ENCODE peak calls at places on chromosomes 6 and 20, in ten cellular contexts. K, W, H, C, Z, E, X, A, O and L are unnamed samples.

GRCh38 chr6:53309059-53309896 is 39.5 kb downstream of the ELOVL5 start:
- DNase-seq in K (no peak), W (no peak), H (peak; percentile 55), C (peak; percentile 50), Z (peak; percentile 52), E (no peak), X (no peak), A (no peak), O (peak; percentile 29), L (no peak)

GRCh38 chr20:62365814-62366369 is 1.2 kb downstream of the LAMA5 start:
- DNase-seq in K (no peak), W (no peak), H (peak; percentile 28), C (no peak), Z (peak; percentile 74), E (peak; percentile 80), X (no peak), A (peak; percentile 67), O (no peak), L (no peak)

GRCh38 chr20:60053125-60053812 is 95.0 kb downstream of the CDH26 start:
- DNase-seq in K (no peak), W (peak; percentile 64), H (no peak), C (no peak), Z (no peak), E (no peak), X (no peak), A (no peak), O (no peak), L (no peak)

GRCh38 chr6:124200661-124201060 is 397.0 kb downstream of the NKAIN2 start:
- DNase-seq in K (no peak), W (no peak), H (no peak), C (no peak), Z (no peak), E (no peak), X (no peak), A (no peak), O (no peak), L (no peak)

GRCh38 chr6:111709615-111710398 is 104.1 kb upstream of the TRAF3IP2 start:
- DNase-seq in K (peak; percentile 57), W (peak; percentile 47), H (peak; percentile 64), C (peak; percentile 78), Z (peak; percentile 86), E (peak; percentile 88), X (peak; percentile 39), A (peak; percentile 82), O (peak; percentile 84), L (no peak)

GRCh38 chr6:106253194-106253593 is 72.4 kb downstream of the ATG5 start:
- DNase-seq in K (no peak), W (no peak), H (no peak), C (no peak), Z (no peak), E (no peak), X (no peak), A (no peak), O (peak; percentile 27), L (no peak)

GRCh38 chr6:167091149-167092107 is 31.5 kb upstream of the CCR6 start:
- DNase-seq in K (no peak), W (no peak), H (no peak), C (peak; percentile 25), Z (no peak), E (no peak), X (no peak), A (no peak), O (no peak), L (no peak)

GRCh38 chr6:35973670-35974222 is 50.7 kb downstream of the SLC26A8 start:
- DNase-seq in K (no peak), W (no peak), H (peak; percentile 41), C (no peak), Z (peak; percentile 72), E (no peak), X (peak; percentile 37), A (no peak), O (no peak), L (no peak)

GRCh38 chr6:157466340-157466643 is 85.3 kb downstream of the ZDHHC14 start:
- DNase-seq in K (no peak), W (no peak), H (no peak), C (no peak), Z (no peak), E (no peak), X (no peak), A (no peak), O (no peak), L (no peak)

GRCh38 chr6:76814496-76815458 is 648.5 kb downstream of the HTR1B start:
- DNase-seq in K (no peak), W (no peak), H (no peak), C (no peak), Z (no peak), E (no peak), X (no peak), A (no peak), O (no peak), L (no peak)

GRCh38 chr6:101395345-101395744 is 1.8 kb downstream of the GRIK2 start:
- DNase-seq in K (no peak), W (no peak), H (no peak), C (no peak), Z (no peak), E (no peak), X (no peak), A (no peak), O (no peak), L (no peak)

GRCh38 chr6:53432318-53433161 is 83.8 kb upstream of the ELOVL5 start:
- DNase-seq in K (no peak), W (no peak), H (no peak), C (no peak), Z (no peak), E (no peak), X (no peak), A (no peak), O (no peak), L (no peak)

GRCh38 chr6:98839788-98840361 is 5.5 kb downstream of the POU3F2 start:
- DNase-seq in K (no peak), W (no peak), H (no peak), C (peak; percentile 61), Z (no peak), E (no peak), X (no peak), A (peak; percentile 60), O (no peak), L (no peak)

GRCh38 chr6:17725083-17725482 is 18.4 kb upstream of the NUP153 start:
- DNase-seq in K (no peak), W (no peak), H (peak; percentile 21), C (peak; percentile 71), Z (peak; percentile 57), E (peak; percentile 71), X (no peak), A (peak; percentile 81), O (peak; percentile 75), L (no peak)

GRCh38 chr6:157675859-157676640 is 147.0 kb upstream of the SNX9 start:
- DNase-seq in K (no peak), W (no peak), H (no peak), C (no peak), Z (no peak), E (peak; percentile 51), X (no peak), A (no peak), O (no peak), L (no peak)

GRCh38 chr6:105726902-105727655 is 324.2 kb upstream of the PREP start:
- DNase-seq in K (no peak), W (no peak), H (no peak), C (no peak), Z (no peak), E (no peak), X (no peak), A (no peak), O (no peak), L (no peak)

GRCh38 chr20:17848649-17849048 is 119.9 kb downstream of the SNX5 start:
- DNase-seq in K (no peak), W (no peak), H (peak; percentile 49), C (no peak), Z (no peak), E (no peak), X (no peak), A (no peak), O (no peak), L (no peak)

DNA sequence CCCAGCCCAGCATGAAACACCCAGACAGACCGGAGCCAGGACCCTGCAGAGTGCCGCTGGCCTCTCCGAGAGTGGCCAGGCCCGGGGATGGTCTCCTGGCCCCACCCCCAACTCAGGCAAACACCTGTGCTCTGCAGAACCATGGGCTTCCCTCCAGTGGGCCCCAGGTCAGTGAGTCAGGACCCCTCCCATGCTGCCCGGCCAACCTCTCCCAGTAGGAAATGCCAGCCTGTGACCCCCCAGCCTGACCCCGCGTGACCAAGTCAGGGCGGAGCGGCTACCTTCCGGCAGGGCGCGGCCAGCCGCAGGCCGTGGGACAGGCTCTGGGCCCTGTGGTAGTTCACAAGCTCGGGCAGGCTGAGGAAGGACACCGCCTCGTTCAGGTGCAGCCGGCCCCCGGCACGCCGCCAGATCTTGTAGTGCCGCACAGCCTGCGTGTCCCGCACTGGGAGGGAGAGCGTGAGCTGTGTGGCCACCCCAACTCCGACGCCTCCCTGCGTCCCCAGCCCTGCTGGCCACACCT is 3.2 kb downstream of the PTK6 start:
- DNase-seq in K (no peak), W (no peak), H (peak; percentile 89), C (peak; percentile 23), Z (no peak), E (no peak), X (no peak), A (no peak), O (no peak), L (no peak)
- TF ChIP-seq POLR2AphosphoS5 in K (no peak), W (no peak), H (peak; percentile 41), C (no peak), Z (no peak), E (no peak), X (no peak), A (no peak), O (no peak), L (no peak)

GRCh38 chr6:30616811-30617564 is at the start of gene PPP1R10:
- DNase-seq in K (peak; percentile 99), W (peak; percentile 100), H (peak; percentile 99), C (peak; percentile 82), Z (peak; percentile 97), E (peak; percentile 100), X (peak; percentile 59), A (peak; percentile 100), O (peak; percentile 100), L (peak; percentile 99)
- TF ChIP-seq POLR2AphosphoS5 in K (peak; percentile 100), W (peak; percentile 98), H (peak; percentile 100), C (peak; percentile 100), Z (peak; percentile 100), E (peak; percentile 100), X (peak; percentile 100), A (peak; percentile 98), O (peak; percentile 100), L (peak; percentile 100)

GRCh38 chr20:47319517-47320252 is 36.8 kb downstream of the ZMYND8 start:
- DNase-seq in K (peak; percentile 90), W (no peak), H (peak; percentile 73), C (no peak), Z (no peak), E (peak; percentile 79), X (no peak), A (peak; percentile 98), O (peak; percentile 89), L (peak; percentile 84)
- TF ChIP-seq POLR2AphosphoS5 in K (peak; percentile 88), W (no peak), H (no peak), C (no peak), Z (no peak), E (no peak), X (no peak), A (no peak), O (peak; percentile 34), L (no peak)

DNA sequence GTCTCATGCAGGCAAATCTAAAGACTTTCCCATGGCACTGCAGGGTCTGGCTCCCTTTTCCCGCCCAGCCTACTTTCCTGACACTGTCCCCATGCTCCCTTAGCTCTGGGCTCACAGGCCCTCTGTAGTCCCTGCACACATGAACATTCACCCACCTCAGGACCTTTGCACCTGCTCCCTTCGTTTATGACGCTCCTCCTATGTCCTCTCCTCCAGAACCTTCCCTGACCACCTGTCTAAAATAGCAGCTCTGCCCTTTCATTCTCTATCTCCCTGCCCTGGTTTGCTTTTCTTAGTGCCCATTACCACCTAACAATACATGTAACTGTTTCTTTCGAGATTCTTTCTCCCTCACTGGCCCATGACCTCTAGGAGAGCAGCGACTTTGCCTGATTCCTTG is 22.3 kb downstream of the HM13 start:
- DNase-seq in K (no peak), W (no peak), H (no peak), C (no peak), Z (no peak), E (no peak), X (no peak), A (no peak), O (no peak), L (no peak)
- TF ChIP-seq POLR2AphosphoS5 in K (no peak), W (no peak), H (no peak), C (no peak), Z (no peak), E (no peak), X (no peak), A (no peak), O (no peak), L (no peak)